ENCODE peak calls at places on chromosomes 16 and 17, in four cellular contexts. D, M, B and H are unnamed samples.

GRCh38 chr17:66747561-66748275 is 87.2 kb upstream of the CACNG5 start:
- DNase-seq in D (no peak), M (no peak), B (no peak), H (peak; percentile 80)

GRCh38 chr16:82195917-82196494 is 26.0 kb upstream of the MPHOSPH6 start:
- DNase-seq in D (no peak), M (no peak), B (no peak), H (no peak)

GRCh38 chr16:57098188-57098841 is 5.9 kb downstream of the CPNE2 start:
- DNase-seq in D (no peak), M (no peak), B (peak; percentile 59), H (no peak)

GRCh38 chr16:10202650-10203049 is 20.4 kb upstream of the GRIN2A start:
- DNase-seq in D (no peak), M (no peak), B (no peak), H (no peak)

GRCh38 chr16:51110618-51111234 is 40.3 kb downstream of the SALL1 start:
- DNase-seq in D (no peak), M (no peak), B (no peak), H (no peak)

GRCh38 chr17:34584805-34585416 is 5.5 kb downstream of the TMEM132E start:
- DNase-seq in D (no peak), M (peak; percentile 66), B (no peak), H (peak; percentile 2)

GRCh38 chr16:674968-675883 is at the start of gene RHBDL1:
- DNase-seq in D (peak; percentile 68), M (peak; percentile 84), B (peak; percentile 83), H (peak; percentile 42)

GRCh38 chr17:16269658-16270057 is 52.6 kb downstream of the PIGL start:
- DNase-seq in D (no peak), M (no peak), B (no peak), H (peak; percentile 87)

GRCh38 chr17:27818311-27819170 is 18.2 kb upstream of the NOS2 start:
- DNase-seq in D (no peak), M (no peak), B (no peak), H (no peak)

GRCh38 chr16:87531418-87531817 is 38.6 kb upstream of the ZCCHC14 start:
- DNase-seq in D (no peak), M (no peak), B (no peak), H (no peak)

GRCh38 chr16:2243031-2243528 is 6.8 kb downstream of the DNASE1L2 start:
- DNase-seq in D (no peak), M (peak; percentile 55), B (peak; percentile 58), H (no peak)

GRCh38 chr16:3580686-3581085 is 3.5 kb upstream of the NLRC3 start:
- DNase-seq in D (no peak), M (no peak), B (no peak), H (peak; percentile 20)

GRCh38 chr16:3101018-3101840 is 2.1 kb upstream of the ZSCAN10 start:
- DNase-seq in D (no peak), M (peak; percentile 82), B (peak; percentile 74), H (no peak)

GRCh38 chr16:66746682-66747081 is 4.7 kb downstream of the DYNC1LI2 start:
- DNase-seq in D (no peak), M (no peak), B (no peak), H (no peak)

GRCh38 chr16:81446318-81447275 is 2.0 kb downstream of the CMIP start:
- DNase-seq in D (no peak), M (peak; percentile 66), B (no peak), H (peak; percentile 51)

GRCh38 chr17:45031231-45032149 is 19.9 kb downstream of the DCAKD start:
- DNase-seq in D (no peak), M (no peak), B (no peak), H (no peak)

GRCh38 chr16:50668368-50669008 is 12.6 kb downstream of the SNX20 start:
- DNase-seq in D (no peak), M (no peak), B (no peak), H (no peak)

GRCh38 chr17:37212184-37212583 is 163.6 kb upstream of the C17orf78 start:
- DNase-seq in D (no peak), M (no peak), B (no peak), H (no peak)

GRCh38 chr17:42679001-42679491 is 2.3 kb upstream of the PLEKHH3 start:
- DNase-seq in D (no peak), M (peak; percentile 79), B (peak; percentile 72), H (peak; percentile 39)

GRCh38 chr16:81623365-81624102 is 155.6 kb upstream of the PLCG2 start:
- DNase-seq in D (no peak), M (peak; percentile 61), B (no peak), H (peak; percentile 43)

GRCh38 chr16:48317614-48318013 is 67.6 kb downstream of the SIAH1 start:
- DNase-seq in D (no peak), M (peak; percentile 19), B (no peak), H (peak; percentile 76)

GRCh38 chr16:57725077-57725953 is 10.3 kb upstream of the KATNB1 start:
- DNase-seq in D (no peak), M (no peak), B (no peak), H (no peak)

GRCh38 chr17:49548506-49549310 is 27.0 kb upstream of the NXPH3 start:
- DNase-seq in D (no peak), M (peak; percentile 76), B (peak; percentile 91), H (peak; percentile 30)

GRCh38 chr17:74785096-74785980 is 9.2 kb upstream of the NAT9 start:
- DNase-seq in D (no peak), M (no peak), B (no peak), H (no peak)

GRCh38 chr17:49216953-49217650 is 6.6 kb downstream of the ABI3 start:
- DNase-seq in D (no peak), M (no peak), B (no peak), H (no peak)

GRCh38 chr17:64615025-64615677 is 47.0 kb downstream of the SMURF2 start:
- DNase-seq in D (no peak), M (peak; percentile 45), B (no peak), H (peak; percentile 80)

GRCh38 chr17:1188812-1189211 is 9.0 kb upstream of the ABR start:
- DNase-seq in D (no peak), M (no peak), B (no peak), H (peak; percentile 27)

GRCh38 chr17:76053230-76054111 is 18.8 kb downstream of the SRP68 start:
- DNase-seq in D (no peak), M (no peak), B (no peak), H (peak; percentile 86)

GRCh38 chr17:38460082-38460715 is 31.9 kb downstream of the ARHGAP23 start:
- DNase-seq in D (no peak), M (no peak), B (no peak), H (no peak)
- H3K18ac ChIP-seq in D (no peak overlapping the region), M (no peak overlapping the region), B (no peak overlapping the region), H (no peak overlapping the region)

DNA sequence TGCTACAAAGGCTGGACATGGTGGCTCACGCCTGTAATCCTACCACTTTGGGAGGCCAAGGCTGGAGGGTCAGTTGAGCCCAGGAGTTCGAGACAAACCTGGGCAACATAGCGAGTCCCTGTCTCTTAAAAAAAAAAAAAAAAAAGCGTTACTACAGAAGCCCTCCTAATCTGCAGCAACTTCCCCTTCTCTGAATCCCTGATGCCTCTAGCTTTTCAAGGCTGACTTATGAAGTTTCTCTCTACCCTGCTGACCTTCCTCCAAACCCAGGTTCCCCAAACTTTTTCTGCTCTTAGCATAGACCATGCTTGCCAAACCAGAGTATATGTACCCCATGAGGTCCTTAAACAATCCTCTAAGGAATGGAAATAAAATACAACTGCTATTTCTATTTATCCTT is 16.4 kb downstream of the LYRM1 start:
- DNase-seq in D (no peak), M (no peak), B (no peak), H (no peak)
- H3K56ac ChIP-seq in D (no peak overlapping the region), M (no peak overlapping the region), B (no peak overlapping the region), H (no peak overlapping the region)

DNA sequence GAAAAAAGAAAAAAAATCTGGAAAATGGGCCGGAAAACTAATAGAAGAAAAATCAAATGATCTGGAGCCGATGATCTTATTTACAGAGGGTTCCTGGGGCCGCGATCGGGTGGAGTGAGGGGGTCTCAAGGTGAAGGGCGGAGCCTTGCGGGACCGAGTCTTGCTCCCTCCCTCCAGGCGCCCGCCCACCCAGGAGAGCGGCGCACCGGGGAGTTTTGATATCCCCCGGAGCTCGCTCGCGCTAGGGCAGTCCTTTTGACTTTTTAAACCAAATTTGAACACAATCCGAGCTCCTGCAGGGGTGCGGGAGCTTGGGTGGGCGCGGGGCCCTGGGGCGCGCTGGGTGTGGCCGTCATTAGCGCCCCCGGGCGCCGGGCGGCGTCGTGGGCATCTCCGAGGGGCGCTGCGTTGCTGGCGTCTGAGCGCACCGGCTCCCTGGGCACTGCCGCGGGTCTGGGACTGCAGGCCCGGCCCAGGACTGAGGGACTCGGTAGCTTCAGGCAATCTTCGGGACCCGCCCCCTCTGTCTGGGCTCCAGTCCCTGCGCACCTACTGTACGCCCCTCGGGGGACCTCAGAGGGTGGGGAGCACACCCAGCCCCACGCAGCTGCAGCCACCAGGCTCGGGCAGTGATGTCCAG is 10.9 kb downstream of the MAF start:
- DNase-seq in D (no peak), M (no peak), B (peak; percentile 56), H (no peak)
- H3K18ac ChIP-seq in D (no peak overlapping the region), M (peak overlapping the region; percentile 46), B (no peak overlapping the region), H (no peak overlapping the region)

GRCh38 chr17:72976971-72977767 is 115.3 kb downstream of the SLC39A11 start:
- DNase-seq in D (no peak), M (peak; percentile 72), B (no peak), H (peak; percentile 95)
- H3K56ac ChIP-seq in D (no peak overlapping the region), M (no peak overlapping the region), B (no peak overlapping the region), H (peak overlapping the region; percentile 27)

GRCh38 chr16:14374451-14375131 is 255.5 kb downstream of the PARN start:
- DNase-seq in D (no peak), M (no peak), B (no peak), H (no peak)

GRCh38 chr16:14372471-14372870 is 257.6 kb downstream of the PARN start:
- DNase-seq in D (no peak), M (no peak), B (no peak), H (no peak)

GRCh38 chr16:14371778-14372431 is 258.2 kb downstream of the PARN start:
- DNase-seq in D (no peak), M (peak; percentile 35), B (peak; percentile 51), H (no peak)

GRCh38 chr16:14373901-14374300 is 256.2 kb downstream of the PARN start:
- DNase-seq in D (no peak), M (no peak), B (no peak), H (no peak)

DNA sequence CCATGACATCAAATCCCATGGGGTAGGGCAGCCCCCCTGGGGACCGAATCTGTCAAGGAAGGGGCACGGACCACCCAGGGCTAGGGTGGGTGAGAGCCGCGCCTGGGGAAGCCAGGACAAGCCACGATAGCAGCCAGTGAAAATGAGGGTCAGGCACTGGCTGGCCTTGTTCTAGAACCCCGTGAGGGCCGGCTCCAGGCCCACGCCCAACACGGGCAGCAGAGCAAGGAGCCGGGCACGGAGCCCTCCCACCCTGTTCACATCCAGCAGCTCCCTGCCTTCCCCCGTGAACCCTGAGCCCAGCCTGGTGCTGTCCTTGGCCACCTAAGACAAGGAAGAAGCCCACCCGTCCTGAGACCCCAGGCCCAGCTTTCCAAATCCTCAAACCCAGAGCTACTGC is 256.7 kb downstream of the PARN start:
- DNase-seq in D (no peak), M (no peak), B (no peak), H (no peak)
- H3K18ac ChIP-seq in D (no peak overlapping the region), M (no peak overlapping the region), B (no peak overlapping the region), H (no peak overlapping the region)

DNA sequence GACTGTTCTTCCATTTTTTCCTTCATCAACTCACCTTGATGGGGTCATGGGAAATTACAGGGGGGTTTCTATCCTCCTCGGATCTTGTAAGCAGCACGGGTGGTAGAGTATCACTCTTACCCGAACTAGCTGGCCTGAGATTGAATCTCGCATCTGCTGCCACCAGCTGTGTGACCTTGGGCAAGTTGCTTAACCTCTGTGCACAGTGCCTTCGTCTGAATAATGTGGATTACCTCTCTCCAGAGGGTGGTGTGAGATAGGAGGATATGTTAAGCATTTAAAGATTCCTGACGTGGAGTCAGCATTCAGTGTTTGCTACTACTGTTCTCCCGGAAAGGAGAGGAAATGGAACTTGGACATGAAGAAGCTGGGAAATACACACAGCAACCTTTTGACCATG is 24.4 kb downstream of the LASP1 start:
- DNase-seq in D (no peak), M (peak; percentile 84), B (peak; percentile 46), H (no peak)
- H3K56ac ChIP-seq in D (no peak overlapping the region), M (no peak overlapping the region), B (no peak overlapping the region), H (no peak overlapping the region)